ENCODE peak calls at places on chromosomes 11 and 22, in eight cellular contexts. One of them, this sample, is unnamed.

GRCh38 chr11:86990520-86990919 is 35.3 kb upstream of the FZD4 start:
- DNase-seq in NCI-H510A: no peak
- DNase-seq in HT-29: no peak
- DNase-seq in AG08396: peak
- DNase-seq in occipital lobe: no peak
- DNase-seq in HFF-Myc: no peak
- DNase-seq in activated T-cell treated with anti-CD3 and anti-CD28 coated beads for 24 hours: no peak
- DNase-seq in dorsolateral prefrontal cortex: no peak
- DNase-seq in this sample: peak

GRCh38 chr22:26556904-26557303 is 33.0 kb downstream of the TPST2 start:
- DNase-seq in NCI-H510A: no peak
- DNase-seq in HT-29: no peak
- DNase-seq in AG08396: no peak
- DNase-seq in occipital lobe: no peak
- DNase-seq in HFF-Myc: no peak
- DNase-seq in activated T-cell treated with anti-CD3 and anti-CD28 coated beads for 24 hours: no peak
- DNase-seq in dorsolateral prefrontal cortex: peak
- DNase-seq in this sample: no peak

GRCh38 chr11:93278976-93279375 is 51.6 kb upstream of the DEUP1 start:
- DNase-seq in NCI-H510A: no peak
- DNase-seq in HT-29: no peak
- DNase-seq in AG08396: no peak
- DNase-seq in occipital lobe: no peak
- DNase-seq in HFF-Myc: no peak
- DNase-seq in activated T-cell treated with anti-CD3 and anti-CD28 coated beads for 24 hours: no peak
- DNase-seq in dorsolateral prefrontal cortex: no peak
- DNase-seq in this sample: no peak

GRCh38 chr11:75264356-75264755 is 23.8 kb downstream of the TPBGL start:
- DNase-seq in NCI-H510A: no peak
- DNase-seq in HT-29: no peak
- DNase-seq in AG08396: no peak
- DNase-seq in occipital lobe: no peak
- DNase-seq in HFF-Myc: no peak
- DNase-seq in activated T-cell treated with anti-CD3 and anti-CD28 coated beads for 24 hours: no peak
- DNase-seq in dorsolateral prefrontal cortex: no peak
- DNase-seq in this sample: no peak

GRCh38 chr11:65891180-65892136 is 985 bp downstream of the CCDC85B start:
- DNase-seq in NCI-H510A: peak
- DNase-seq in HT-29: no peak
- DNase-seq in AG08396: peak
- DNase-seq in occipital lobe: no peak
- DNase-seq in HFF-Myc: no peak
- DNase-seq in activated T-cell treated with anti-CD3 and anti-CD28 coated beads for 24 hours: no peak
- DNase-seq in dorsolateral prefrontal cortex: no peak
- DNase-seq in this sample: no peak

GRCh38 chr11:28836285-28837081 is 728.3 kb downstream of the METTL15 start:
- DNase-seq in NCI-H510A: no peak
- DNase-seq in HT-29: peak
- DNase-seq in AG08396: peak
- DNase-seq in occipital lobe: no peak
- DNase-seq in HFF-Myc: peak
- DNase-seq in activated T-cell treated with anti-CD3 and anti-CD28 coated beads for 24 hours: no peak
- DNase-seq in dorsolateral prefrontal cortex: no peak
- DNase-seq in this sample: peak

GRCh38 chr11:122656631-122657101 is 1.1 kb downstream of the UBASH3B start:
- DNase-seq in NCI-H510A: no peak
- DNase-seq in HT-29: peak
- DNase-seq in AG08396: peak
- DNase-seq in occipital lobe: peak
- DNase-seq in HFF-Myc: no peak
- DNase-seq in activated T-cell treated with anti-CD3 and anti-CD28 coated beads for 24 hours: peak
- DNase-seq in dorsolateral prefrontal cortex: peak
- DNase-seq in this sample: no peak

GRCh38 chr22:45129703-45130524 is 33.8 kb upstream of the NUP50 start:
- DNase-seq in NCI-H510A: no peak
- DNase-seq in HT-29: no peak
- DNase-seq in AG08396: no peak
- DNase-seq in occipital lobe: no peak
- DNase-seq in HFF-Myc: no peak
- DNase-seq in activated T-cell treated with anti-CD3 and anti-CD28 coated beads for 24 hours: peak
- DNase-seq in dorsolateral prefrontal cortex: no peak
- DNase-seq in this sample: no peak

GRCh38 chr11:67113231-67113721 is 5.8 kb upstream of the KDM2A start:
- DNase-seq in NCI-H510A: no peak
- DNase-seq in HT-29: no peak
- DNase-seq in AG08396: no peak
- DNase-seq in occipital lobe: no peak
- DNase-seq in HFF-Myc: no peak
- DNase-seq in activated T-cell treated with anti-CD3 and anti-CD28 coated beads for 24 hours: no peak
- DNase-seq in dorsolateral prefrontal cortex: no peak
- DNase-seq in this sample: no peak

GRCh38 chr11:130160460-130161090 is 993 bp downstream of the ST14 start:
- DNase-seq in NCI-H510A: no peak
- DNase-seq in HT-29: peak
- DNase-seq in AG08396: no peak
- DNase-seq in occipital lobe: no peak
- DNase-seq in HFF-Myc: no peak
- DNase-seq in activated T-cell treated with anti-CD3 and anti-CD28 coated beads for 24 hours: no peak
- DNase-seq in dorsolateral prefrontal cortex: no peak
- DNase-seq in this sample: no peak

GRCh38 chr11:69157156-69157821 is 1.6 kb downstream of the SMIM38 start:
- DNase-seq in NCI-H510A: peak
- DNase-seq in HT-29: no peak
- DNase-seq in AG08396: peak
- DNase-seq in occipital lobe: peak
- DNase-seq in HFF-Myc: no peak
- DNase-seq in activated T-cell treated with anti-CD3 and anti-CD28 coated beads for 24 hours: no peak
- DNase-seq in dorsolateral prefrontal cortex: peak
- DNase-seq in this sample: no peak

GRCh38 chr11:64317961-64318693 is at the start of gene PRDX5:
- DNase-seq in NCI-H510A: peak
- DNase-seq in HT-29: peak
- DNase-seq in AG08396: peak
- DNase-seq in occipital lobe: peak
- DNase-seq in HFF-Myc: peak
- DNase-seq in activated T-cell treated with anti-CD3 and anti-CD28 coated beads for 24 hours: peak
- DNase-seq in dorsolateral prefrontal cortex: peak
- DNase-seq in this sample: peak

GRCh38 chr11:134045799-134046635 is 22.9 kb upstream of the JAM3 start:
- DNase-seq in NCI-H510A: peak
- DNase-seq in HT-29: peak
- DNase-seq in AG08396: no peak
- DNase-seq in occipital lobe: no peak
- DNase-seq in HFF-Myc: no peak
- DNase-seq in activated T-cell treated with anti-CD3 and anti-CD28 coated beads for 24 hours: no peak
- DNase-seq in dorsolateral prefrontal cortex: no peak
- DNase-seq in this sample: no peak

GRCh38 chr22:19546680-19547079 is 22.5 kb upstream of the CLDN5 start:
- DNase-seq in NCI-H510A: no peak
- DNase-seq in HT-29: no peak
- DNase-seq in AG08396: no peak
- DNase-seq in occipital lobe: no peak
- DNase-seq in HFF-Myc: no peak
- DNase-seq in activated T-cell treated with anti-CD3 and anti-CD28 coated beads for 24 hours: no peak
- DNase-seq in dorsolateral prefrontal cortex: no peak
- DNase-seq in this sample: no peak

GRCh38 chr11:15266999-15267398 is 152.3 kb downstream of the INSC start:
- DNase-seq in NCI-H510A: no peak
- DNase-seq in HT-29: no peak
- DNase-seq in AG08396: no peak
- DNase-seq in occipital lobe: no peak
- DNase-seq in HFF-Myc: no peak
- DNase-seq in activated T-cell treated with anti-CD3 and anti-CD28 coated beads for 24 hours: no peak
- DNase-seq in dorsolateral prefrontal cortex: no peak
- DNase-seq in this sample: no peak

GRCh38 chr11:76574406-76574805 is 96.1 kb downstream of the LRRC32 start:
- DNase-seq in NCI-H510A: no peak
- DNase-seq in HT-29: no peak
- DNase-seq in AG08396: no peak
- DNase-seq in occipital lobe: no peak
- DNase-seq in HFF-Myc: no peak
- DNase-seq in activated T-cell treated with anti-CD3 and anti-CD28 coated beads for 24 hours: no peak
- DNase-seq in dorsolateral prefrontal cortex: no peak
- DNase-seq in this sample: no peak

GRCh38 chr22:43411040-43411919 is 534 bp upstream of the MPPED1 start:
- DNase-seq in NCI-H510A: no peak
- DNase-seq in HT-29: no peak
- DNase-seq in AG08396: no peak
- DNase-seq in occipital lobe: no peak
- DNase-seq in HFF-Myc: no peak
- DNase-seq in activated T-cell treated with anti-CD3 and anti-CD28 coated beads for 24 hours: no peak
- DNase-seq in dorsolateral prefrontal cortex: no peak
- DNase-seq in this sample: no peak

GRCh38 chr11:102343789-102344188 is 3.2 kb upstream of the BIRC2 start:
- DNase-seq in NCI-H510A: no peak
- DNase-seq in HT-29: no peak
- DNase-seq in AG08396: no peak
- DNase-seq in occipital lobe: no peak
- DNase-seq in HFF-Myc: no peak
- DNase-seq in activated T-cell treated with anti-CD3 and anti-CD28 coated beads for 24 hours: no peak
- DNase-seq in dorsolateral prefrontal cortex: no peak
- DNase-seq in this sample: no peak

GRCh38 chr11:117384045-117384444 is 56.4 kb downstream of the CEP164 start:
- DNase-seq in NCI-H510A: no peak
- DNase-seq in HT-29: no peak
- DNase-seq in AG08396: peak
- DNase-seq in occipital lobe: no peak
- DNase-seq in HFF-Myc: peak
- DNase-seq in activated T-cell treated with anti-CD3 and anti-CD28 coated beads for 24 hours: no peak
- DNase-seq in dorsolateral prefrontal cortex: no peak
- DNase-seq in this sample: peak